ENCODE peak calls at places on chromosomes 1 and 21, in four cellular contexts. N is HepG2, I is K562, J is A549. F is an unnamed sample.

GRCh38 chr1:182193908-182194550 is 132.5 kb upstream of the ZNF648 start:
- DNase-seq in N (no peak), I (no peak), J (no peak), F (no peak)

GRCh38 chr1:155062702-155063411 is 683 bp upstream of the EFNA4 start:
- DNase-seq in N (peak), I (peak), J (peak), F (peak)

GRCh38 chr1:178487070-178487615 is 9.6 kb downstream of the CLEC20A start:
- DNase-seq in N (no peak), I (no peak), J (no peak), F (no peak)

GRCh38 chr1:62407398-62408009 is 29.3 kb upstream of the USP1 start:
- DNase-seq in N (peak), I (peak), J (peak), F (no peak)

GRCh38 chr1:65189716-65190115 is 41.7 kb downstream of the AK4 start:
- DNase-seq in N (no peak), I (no peak), J (no peak), F (no peak)

GRCh38 chr21:21196848-21197247 is 198.6 kb downstream of the NCAM2 start:
- DNase-seq in N (no peak), I (no peak), J (no peak), F (no peak)

GRCh38 chr1:246117066-246117791 is 389.9 kb downstream of the SMYD3 start:
- DNase-seq in N (peak), I (peak), J (peak), F (no peak)

GRCh38 chr1:201786824-201787223 is 42.1 kb upstream of the IPO9 start:
- DNase-seq in N (no peak), I (no peak), J (no peak), F (no peak)

GRCh38 chr1:221796700-221797099 is 54.8 kb upstream of the DUSP10 start:
- DNase-seq in N (no peak), I (no peak), J (no peak), F (no peak)

GRCh38 chr1:153928245-153928644 is 5.5 kb upstream of the GATAD2B start:
- DNase-seq in N (no peak), I (no peak), J (no peak), F (no peak)

GRCh38 chr1:86339906-86340305 is 56.2 kb downstream of the ODF2L start:
- DNase-seq in N (no peak), I (no peak), J (no peak), F (no peak)

GRCh38 chr1:83022206-83022605 is 976.7 kb downstream of the TTLL7 start:
- DNase-seq in N (no peak), I (no peak), J (no peak), F (no peak)

GRCh38 chr1:179823693-179824092 is 53.9 kb downstream of the TOR1AIP2 start:
- DNase-seq in N (no peak), I (no peak), J (no peak), F (no peak)

GRCh38 chr1:207883104-207883651 is 27.7 kb downstream of the CD34 start:
- DNase-seq in N (no peak), I (no peak), J (no peak), F (no peak)

GRCh38 chr1:17212487-17213121 is 7.7 kb downstream of the PADI1 start:
- DNase-seq in N (no peak), I (no peak), J (no peak), F (no peak)

GRCh38 chr1:111570781-111571181 is 48.8 kb upstream of the RAP1A start:
- DNase-seq in N (no peak), I (peak), J (no peak), F (peak)

GRCh38 chr1:110875216-110875731 is 2.3 kb downstream of the CD53 start:
- DNase-seq in N (no peak), I (peak), J (no peak), F (no peak)

GRCh38 chr21:43808832-43809251 is 19.5 kb downstream of the RRP1 start:
- DNase-seq in N (no peak), I (no peak), J (no peak), F (no peak)

GRCh38 chr1:66761273-66761672 is 9.0 kb downstream of the DYNLT5 start:
- DNase-seq in N (no peak), I (no peak), J (no peak), F (no peak)

GRCh38 chr1:223479718-223480425 is 86.7 kb downstream of the CCDC185 start:
- DNase-seq in N (no peak), I (no peak), J (peak), F (no peak)

GRCh38 chr1:168786476-168787330 is 57.7 kb upstream of the DPT start:
- DNase-seq in N (no peak), I (no peak), J (no peak), F (no peak)

GRCh38 chr1:50332941-50333594 is 90.2 kb downstream of the DMRTA2 start:
- DNase-seq in N (peak), I (peak), J (peak), F (peak)

DNA sequence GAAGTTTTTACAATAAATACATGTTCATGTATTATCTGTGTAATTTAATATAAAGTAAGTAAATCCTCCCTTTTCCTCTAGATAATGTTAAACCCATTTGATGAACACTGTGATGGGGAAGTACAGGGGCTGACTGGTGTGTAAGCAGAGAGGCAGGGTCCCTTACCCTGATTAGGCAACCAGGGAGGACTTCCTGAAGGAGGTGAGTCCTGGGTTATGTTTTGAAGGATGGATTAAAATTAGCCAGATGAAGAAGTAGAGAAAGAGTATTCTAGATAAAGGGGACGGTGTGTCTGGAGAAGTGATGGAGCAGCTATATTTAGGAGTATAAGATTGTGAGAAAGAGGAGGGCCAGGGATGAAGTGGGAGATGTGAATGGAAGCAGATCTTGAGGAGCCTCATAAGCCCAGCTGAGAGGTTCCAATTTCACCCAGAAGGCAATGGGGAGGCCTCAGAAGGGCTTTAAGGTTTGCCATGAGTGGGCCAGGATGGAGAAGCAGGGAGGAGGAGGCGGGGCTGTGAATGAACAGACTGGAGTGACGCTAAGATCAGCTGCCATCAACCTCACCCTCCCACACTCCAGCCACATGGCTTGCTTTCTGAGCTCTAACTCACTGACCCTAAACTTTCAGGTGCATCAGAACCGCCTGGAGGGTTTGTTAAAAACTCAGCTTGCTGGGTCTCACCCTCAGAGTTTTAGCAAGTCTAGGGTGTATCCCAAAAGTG is 30.9 kb upstream of the ID3 start:
- DNase-seq in N (no peak), I (peak), J (peak), F (no peak)
- TF ChIP-seq MAFK in N (no peak), I (no peak), J (no peak), F (no peak)

GRCh38 chr21:41280115-41280919 is 36.3 kb upstream of the FAM3B start:
- DNase-seq in N (no peak), I (no peak), J (no peak), F (no peak)
- TF ChIP-seq HDAC2 in N (no peak), I (no peak), J (no peak), F (no peak)

DNA sequence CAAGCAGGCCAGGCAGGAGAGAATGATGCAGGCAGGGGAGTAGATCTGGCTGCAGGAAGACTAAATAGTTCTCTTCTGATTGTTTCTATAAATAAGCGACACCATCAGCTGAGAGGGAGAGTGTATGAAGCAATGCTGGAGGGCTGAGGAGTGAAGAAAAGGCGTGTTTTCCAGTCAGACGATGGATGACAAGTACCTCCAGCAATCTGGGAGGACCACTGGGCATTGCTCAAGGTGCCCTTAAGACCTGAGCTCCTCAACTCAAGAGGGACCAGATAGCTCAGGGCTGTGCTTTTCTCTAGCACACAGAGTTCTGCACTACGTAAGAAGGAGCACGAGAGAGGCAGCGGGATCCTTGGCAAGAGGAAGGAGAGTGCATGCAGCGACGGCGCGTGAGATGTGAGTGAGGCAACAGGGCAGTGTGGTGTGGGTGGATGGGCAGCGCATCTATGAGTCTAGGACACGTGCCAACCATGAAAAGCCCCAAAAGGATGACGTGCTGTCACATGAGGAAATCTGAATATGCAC is 36.0 kb downstream of the PABPC4 start:
- DNase-seq in N (no peak), I (no peak), J (no peak), F (no peak)
- TF ChIP-seq MAFK in N (no peak), I (no peak), J (no peak), F (no peak)

GRCh38 chr1:247966520-247967204 is 1.6 kb downstream of the OR2AK2 start:
- DNase-seq in N (no peak), I (no peak), J (no peak), F (no peak)
- TF ChIP-seq HDAC2 in N (no peak), I (no peak), J (no peak), F (no peak)

DNA sequence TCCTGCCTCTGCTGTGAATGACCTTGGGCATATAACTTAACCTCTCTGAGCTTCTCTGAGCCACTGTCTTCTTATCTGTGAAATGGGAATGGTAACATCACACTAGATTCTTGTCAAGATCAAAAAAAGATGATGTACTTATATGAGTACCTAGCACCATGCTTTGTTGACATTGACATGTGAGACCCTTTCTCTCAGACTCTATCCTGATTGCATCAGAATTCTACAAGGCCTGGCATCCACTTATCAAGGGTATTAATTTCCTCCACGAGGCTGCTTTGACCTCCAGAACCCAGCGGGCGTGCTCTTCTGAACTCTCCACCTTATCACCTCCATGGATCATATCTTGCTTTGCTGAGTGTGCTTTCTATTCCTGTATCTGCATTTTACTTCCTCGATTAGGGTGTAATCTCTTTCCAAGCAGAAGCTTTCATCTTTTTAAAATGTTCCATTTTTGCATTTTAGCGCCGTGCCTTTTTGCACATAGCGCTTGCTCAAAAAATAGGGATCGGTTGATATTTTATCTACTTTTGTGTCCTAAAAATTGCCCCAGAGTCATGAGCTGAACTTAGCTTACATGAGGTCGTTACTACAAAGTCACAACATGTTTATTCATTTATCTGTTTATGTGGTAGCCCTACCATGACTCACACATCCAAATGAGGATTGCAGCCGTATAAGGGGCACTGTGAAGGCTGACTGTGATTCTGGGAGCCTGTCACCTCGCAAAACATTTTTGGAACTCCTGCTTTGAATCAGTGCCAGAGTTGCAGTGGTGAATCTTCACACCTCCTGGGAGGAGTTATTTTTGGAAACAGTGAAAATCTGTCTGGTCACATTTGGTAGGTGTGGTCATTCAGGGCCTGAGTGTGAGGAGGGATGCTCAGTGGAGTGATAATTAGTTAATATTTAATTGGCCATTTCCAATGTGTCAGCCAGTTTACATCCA is 63.2 kb downstream of the IER5 start:
- DNase-seq in N (no peak), I (peak), J (no peak), F (no peak)
- TF ChIP-seq MAFK in N (no peak), I (peak), J (no peak), F (no peak)

DNA sequence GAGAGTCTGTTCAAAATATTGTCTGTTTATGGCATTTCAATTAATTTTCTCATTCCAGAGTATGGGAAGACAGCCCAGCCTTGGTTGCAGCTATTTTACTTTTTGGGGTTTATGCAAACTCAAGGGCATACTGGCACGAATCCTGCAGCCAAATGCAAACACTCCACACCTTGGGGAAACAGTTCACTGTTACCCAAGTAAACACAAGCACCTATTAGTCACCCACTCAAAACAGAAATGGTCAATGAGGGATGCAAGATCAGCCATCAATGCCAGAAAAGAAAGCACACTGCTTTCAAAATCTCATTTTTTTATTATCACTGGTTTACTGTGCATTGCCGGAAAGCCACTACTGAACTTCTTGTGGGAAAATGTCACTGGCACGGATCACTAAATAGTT is 170.6 kb downstream of the RUNX1 start:
- DNase-seq in N (peak), I (no peak), J (peak), F (no peak)
- TF ChIP-seq HDAC2 in N (no peak), I (no peak), J (no peak), F (no peak)

GRCh38 chr1:63740432-63740831 is 33.4 kb upstream of the ROR1 start:
- DNase-seq in N (no peak), I (no peak), J (no peak), F (no peak)

GRCh38 chr1:63747445-63747844 is 26.4 kb upstream of the ROR1 start:
- DNase-seq in N (no peak), I (no peak), J (no peak), F (no peak)

GRCh38 chr1:63742526-63742925 is 31.3 kb upstream of the ROR1 start:
- DNase-seq in N (no peak), I (no peak), J (no peak), F (no peak)

GRCh38 chr1:63752176-63752575 is 21.6 kb upstream of the ROR1 start:
- DNase-seq in N (no peak), I (no peak), J (no peak), F (no peak)

GRCh38 chr1:63746129-63746864 is 27.5 kb upstream of the ROR1 start:
- DNase-seq in N (no peak), I (no peak), J (peak), F (peak)
- TF ChIP-seq MAFK in N (no peak), I (no peak), J (no peak), F (no peak)